ENCODE peak calls at places on chromosomes 7 and 10, in eight cellular contexts. B, O, F, C, V, E, J and H are unnamed samples.

GRCh38 chr10:48804740-48805182 is 120.1 kb downstream of the WDFY4 start:
- DNase-seq in B (no peak), O (no peak), F (no peak), C (no peak), V (no peak), E (no peak), J (no peak), H (no peak)

GRCh38 chr10:4790922-4791321 is 35.1 kb upstream of the AKR1E2 start:
- DNase-seq in B (no peak), O (no peak), F (no peak), C (no peak), V (no peak), E (no peak), J (no peak), H (no peak)

GRCh38 chr7:128108129-128108528 is 76.9 kb upstream of the LRRC4 start:
- DNase-seq in B (no peak), O (no peak), F (no peak), C (peak), V (no peak), E (no peak), J (no peak), H (no peak)

GRCh38 chr7:156192921-156193320 is 380.7 kb upstream of the SHH start:
- DNase-seq in B (no peak), O (no peak), F (no peak), C (no peak), V (no peak), E (no peak), J (peak), H (no peak)

GRCh38 chr10:79018591-79019011 is 50.2 kb upstream of the ZMIZ1 start:
- DNase-seq in B (peak), O (no peak), F (no peak), C (peak), V (no peak), E (no peak), J (peak), H (peak)

GRCh38 chr10:108735380-108735779 is 1187.9 kb downstream of the XPNPEP1 start:
- DNase-seq in B (peak), O (no peak), F (no peak), C (no peak), V (no peak), E (no peak), J (peak), H (peak)

GRCh38 chr10:126336786-126337185 is 51.5 kb downstream of the ADAM12 start:
- DNase-seq in B (peak), O (no peak), F (no peak), C (no peak), V (no peak), E (no peak), J (peak), H (no peak)

GRCh38 chr7:6536899-6537298 is 14.4 kb downstream of the GRID2IP start:
- DNase-seq in B (no peak), O (no peak), F (no peak), C (no peak), V (no peak), E (no peak), J (peak), H (no peak)

GRCh38 chr7:105790996-105791395 is 85.4 kb downstream of the ATXN7L1 start:
- DNase-seq in B (no peak), O (no peak), F (no peak), C (no peak), V (peak), E (no peak), J (no peak), H (no peak)

GRCh38 chr10:52740913-52741675 is 31.5 kb downstream of the MBL2 start:
- DNase-seq in B (peak), O (peak), F (no peak), C (no peak), V (no peak), E (no peak), J (peak), H (no peak)

GRCh38 chr7:127447326-127447945 is 54.9 kb upstream of the ZNF800 start:
- DNase-seq in B (peak), O (no peak), F (no peak), C (no peak), V (peak), E (peak), J (peak), H (peak)

GRCh38 chr10:59991661-59992060 is 85.3 kb upstream of the CCDC6 start:
- DNase-seq in B (no peak), O (no peak), F (no peak), C (no peak), V (peak), E (no peak), J (peak), H (peak)

GRCh38 chr7:70420263-70420662 is 711.7 kb upstream of the GALNT17 start:
- DNase-seq in B (no peak), O (no peak), F (no peak), C (no peak), V (no peak), E (no peak), J (no peak), H (no peak)

GRCh38 chr10:128274938-128275337 is 148.7 kb upstream of the MKI67 start:
- DNase-seq in B (no peak), O (no peak), F (no peak), C (no peak), V (no peak), E (no peak), J (no peak), H (peak)

GRCh38 chr7:102978280-102978679 is 65.5 kb downstream of the LRRC17 start:
- DNase-seq in B (peak), O (no peak), F (peak), C (peak), V (peak), E (no peak), J (peak), H (no peak)

GRCh38 chr7:100119701-100120517 is 475 bp downstream of the CNPY4 start:
- DNase-seq in B (peak), O (no peak), F (peak), C (peak), V (no peak), E (peak), J (peak), H (no peak)

DNA sequence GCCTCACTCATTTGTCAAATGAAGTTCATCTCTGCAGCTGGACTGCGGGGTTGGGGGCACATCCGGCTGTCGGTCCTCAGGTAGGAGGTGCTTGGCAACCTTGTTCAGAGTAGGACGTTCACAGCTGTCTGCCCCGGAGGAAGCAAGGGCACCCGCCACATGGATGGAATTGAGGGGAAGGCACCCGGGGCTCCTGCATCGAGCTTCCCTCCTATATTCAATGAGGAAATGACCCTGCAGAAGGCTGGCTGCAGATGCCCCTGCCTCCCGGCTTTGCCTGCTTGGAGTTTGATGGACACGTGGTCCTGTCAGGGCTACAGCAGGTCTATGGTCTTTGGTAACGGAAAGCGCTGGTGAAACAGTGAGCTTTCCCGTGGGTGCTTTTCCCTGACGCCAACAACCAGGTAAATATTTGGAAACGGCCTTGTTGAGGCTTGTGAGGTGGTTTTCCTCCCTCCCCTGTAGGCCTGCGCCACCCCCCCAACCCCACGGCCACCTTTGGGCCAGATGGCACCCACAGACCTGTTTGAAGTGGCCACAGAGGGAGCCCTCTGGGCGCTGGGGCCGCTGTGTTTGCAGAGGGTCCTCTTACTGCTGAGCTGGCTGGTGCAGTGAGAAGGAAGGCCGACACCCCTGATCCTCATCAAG is 32.9 kb downstream of the HTRA1 start:
- DNase-seq in B (no peak), O (no peak), F (no peak), C (no peak), V (no peak), E (no peak), J (no peak), H (no peak)
- H3K27ac ChIP-seq in B (no peak), O (no peak), F (no peak), C (peak), V (no peak), E (no peak), J (no peak), H (peak)

GRCh38 chr7:129436335-129436923 is 2.2 kb downstream of the STRIP2 start:
- DNase-seq in B (no peak), O (no peak), F (no peak), C (no peak), V (no peak), E (no peak), J (no peak), H (no peak)

GRCh38 chr7:129433823-129434171 is 435 bp upstream of the STRIP2 start:
- DNase-seq in B (no peak), O (no peak), F (no peak), C (no peak), V (no peak), E (no peak), J (no peak), H (no peak)

GRCh38 chr7:129435414-129435829 is 1.2 kb downstream of the STRIP2 start:
- DNase-seq in B (no peak), O (no peak), F (no peak), C (no peak), V (no peak), E (no peak), J (no peak), H (no peak)

GRCh38 chr7:129434846-129435318 is 650 bp downstream of the STRIP2 start:
- DNase-seq in B (peak), O (no peak), F (peak), C (peak), V (no peak), E (no peak), J (peak), H (no peak)

DNA sequence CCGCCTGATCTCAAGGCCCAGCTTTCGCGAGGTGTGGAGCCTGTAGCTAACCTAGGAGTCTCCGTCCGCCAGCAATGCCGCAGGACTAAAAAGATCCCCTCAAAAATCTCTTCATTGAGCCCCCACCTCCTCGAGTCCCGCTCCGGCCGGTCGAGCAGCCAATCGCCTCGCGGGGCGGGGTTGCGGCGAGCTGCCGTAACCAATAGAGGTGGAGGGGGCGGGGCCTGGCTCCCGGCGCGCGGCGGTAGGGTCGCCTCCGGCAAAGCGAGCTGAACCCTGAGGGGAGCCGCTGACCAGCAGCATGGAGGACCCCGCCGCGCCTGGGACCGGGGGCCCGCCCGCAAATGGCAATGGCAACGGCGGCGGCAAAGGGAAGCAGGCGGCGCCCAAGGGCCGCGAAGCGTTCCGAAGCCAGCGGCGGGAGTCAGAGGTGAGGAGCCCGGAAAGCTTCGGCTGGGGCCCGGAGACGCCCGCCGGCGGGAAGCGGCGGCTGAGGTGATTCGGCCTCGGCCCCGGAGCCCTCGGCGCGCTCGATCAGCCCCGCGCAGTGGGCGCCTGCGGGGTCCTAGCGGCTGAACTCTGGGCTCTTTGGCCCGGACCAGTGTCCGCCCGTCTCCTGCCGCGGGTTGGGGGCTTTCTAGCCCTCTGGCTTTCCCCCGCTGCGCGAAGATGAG is at the start of gene STRIP2:
- DNase-seq in B (peak), O (peak), F (peak), C (peak), V (peak), E (peak), J (peak), H (no peak)
- H3K27ac ChIP-seq in B (no peak), O (peak), F (peak), C (no peak), V (peak), E (peak), J (peak), H (no peak)

DNA sequence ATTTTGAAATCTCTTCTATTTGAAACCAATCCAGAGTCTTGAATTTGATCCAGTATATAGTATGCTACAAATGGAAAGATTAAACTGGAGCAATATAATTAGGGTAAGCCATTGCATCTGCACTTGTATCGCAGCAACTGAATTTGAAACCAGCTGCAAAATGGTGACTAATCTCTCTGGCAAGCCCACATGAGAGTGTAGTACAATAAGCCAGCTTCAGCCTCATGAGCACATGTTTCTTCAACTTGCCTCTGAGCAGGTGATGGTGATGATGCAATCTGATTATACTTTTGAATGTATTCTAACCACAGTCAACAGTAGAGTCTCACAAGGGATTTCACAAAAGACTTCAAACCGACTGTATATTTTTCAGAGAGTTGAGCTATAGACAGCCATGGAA is 828 bp upstream of the RPA3 start:
- DNase-seq in B (peak), O (no peak), F (no peak), C (no peak), V (peak), E (peak), J (peak), H (peak)
- H3K27ac ChIP-seq in B (no peak), O (no peak), F (no peak), C (no peak), V (peak), E (no peak), J (no peak), H (peak)

GRCh38 chr7:7567898-7568531 is 1.3 kb downstream of the MIOS start:
- DNase-seq in B (no peak), O (no peak), F (no peak), C (no peak), V (peak), E (no peak), J (no peak), H (no peak)

GRCh38 chr7:7569113-7569527 is 2.4 kb downstream of the MIOS start:
- DNase-seq in B (no peak), O (no peak), F (no peak), C (no peak), V (no peak), E (peak), J (no peak), H (no peak)

GRCh38 chr7:7568553-7568952 is 1.9 kb downstream of the MIOS start:
- DNase-seq in B (no peak), O (no peak), F (no peak), C (no peak), V (no peak), E (no peak), J (no peak), H (no peak)

GRCh38 chr7:7570584-7570983 is 3.9 kb downstream of the MIOS start:
- DNase-seq in B (no peak), O (no peak), F (no peak), C (peak), V (no peak), E (no peak), J (no peak), H (no peak)

GRCh38 chr7:7569615-7570014 is 2.9 kb downstream of the MIOS start:
- DNase-seq in B (no peak), O (no peak), F (no peak), C (no peak), V (no peak), E (no peak), J (no peak), H (no peak)
- H3K27ac ChIP-seq in B (no peak), O (no peak), F (no peak), C (no peak), V (no peak), E (no peak), J (no peak), H (no peak)

GRCh38 chr10:120108941-120109340 is 216.4 kb downstream of the SEC23IP start:
- DNase-seq in B (no peak), O (no peak), F (no peak), C (no peak), V (no peak), E (no peak), J (no peak), H (no peak)
- H3K27ac ChIP-seq in B (no peak), O (peak), F (no peak), C (no peak), V (no peak), E (no peak), J (no peak), H (no peak)

DNA sequence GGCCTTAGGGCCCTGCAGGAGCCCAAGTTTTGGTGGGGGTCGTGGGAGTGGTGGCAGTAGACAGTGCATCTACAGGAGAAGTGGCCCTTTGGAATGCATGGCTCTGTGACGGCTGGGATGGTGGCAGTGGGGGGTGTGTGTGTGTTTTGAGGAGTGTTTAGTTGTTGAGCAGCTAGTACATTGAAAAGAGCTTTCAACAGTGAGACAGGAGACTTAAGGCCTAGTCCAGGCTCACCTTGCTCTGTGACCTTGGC is 27.1 kb downstream of the ZNF775 start:
- DNase-seq in B (no peak), O (no peak), F (no peak), C (peak), V (no peak), E (no peak), J (no peak), H (no peak)
- H3K27ac ChIP-seq in B (peak), O (no peak), F (no peak), C (no peak), V (no peak), E (peak), J (peak), H (no peak)

GRCh38 chr10:132454296-132455198 is 57.5 kb downstream of the PWWP2B start:
- DNase-seq in B (no peak), O (no peak), F (no peak), C (no peak), V (no peak), E (no peak), J (no peak), H (no peak)
- H3K27ac ChIP-seq in B (no peak), O (no peak), F (no peak), C (no peak), V (no peak), E (no peak), J (no peak), H (no peak)